ENCODE peak calls at places on chromosomes 16 and 17, in ten cellular contexts. J is K562, A is heart left ventricle, C is adrenal gland, E is stomach, R is gastrocnemius medialis, U is body of pancreas, Q is tibial nerve, K is breast epithelium, F is Peyer's patch. X is an unnamed sample.

GRCh38 chr17:82838386-82839063 is 1.3 kb downstream of the ZNF750 start:
- DNase-seq in J (no peak), Q (no peak), U (peak; percentile 84), F (peak; percentile 80), E (no peak), R (peak; percentile 92), K (no peak), C (peak; percentile 93), A (no peak), X (peak; percentile 90)

GRCh38 chr16:85394511-85395206 is 218.5 kb upstream of the GSE1 start:
- DNase-seq in U (peak; percentile 7), R (no peak), Q (peak; percentile 11), E (no peak), F (peak; percentile 31), A (peak; percentile 37), J (no peak), K (no peak), C (peak; percentile 15), X (no peak)

GRCh38 chr16:4610011-4611005 is 4.4 kb downstream of the UBALD1 start:
- DNase-seq in C (no peak), J (no peak), K (no peak), F (no peak), U (no peak), Q (no peak), E (no peak), R (no peak), A (no peak), X (no peak)

GRCh38 chr17:8687732-8688131 is 56.9 kb downstream of the CCDC42 start:
- DNase-seq in C (no peak), R (no peak), Q (no peak), J (no peak), A (no peak), E (no peak), F (no peak), U (no peak), K (no peak), X (no peak)

GRCh38 chr17:77778636-77779524 is 179.6 kb upstream of the TNRC6C start:
- DNase-seq in A (peak; percentile 81), Q (peak; percentile 27), E (peak; percentile 34), K (peak; percentile 59), C (peak; percentile 56), U (peak; percentile 54), F (no peak), R (peak; percentile 37), J (no peak), X (no peak)

GRCh38 chr17:18093616-18094408 is 6.1 kb downstream of the DRG2 start:
- DNase-seq in Q (no peak), E (no peak), F (no peak), C (peak; percentile 86), J (no peak), R (peak; percentile 75), A (no peak), U (no peak), K (no peak), X (peak; percentile 67)

GRCh38 chr17:17494499-17495447 is 1.4 kb downstream of the RASD1 start:
- DNase-seq in Q (no peak), C (peak; percentile 65), F (peak; percentile 57), E (peak; percentile 63), K (peak; percentile 57), U (peak; percentile 61), J (no peak), R (peak; percentile 58), A (peak; percentile 81), X (no peak)

GRCh38 chr17:32461853-32462617 is 17.7 kb downstream of the PSMD11 start:
- DNase-seq in E (peak; percentile 51), U (peak; percentile 49), J (peak; percentile 40), K (no peak), Q (no peak), A (no peak), R (no peak), C (peak; percentile 48), F (peak; percentile 82), X (peak; percentile 75)

GRCh38 chr16:85398050-85398451 is 215.1 kb upstream of the GSE1 start:
- DNase-seq in U (peak; percentile 10), A (no peak), C (peak; percentile 12), F (no peak), J (no peak), R (no peak), Q (peak; percentile 5), E (no peak), K (no peak), X (no peak)

GRCh38 chr17:70780031-70780430 is 610.7 kb downstream of the KCNJ2 start:
- DNase-seq in F (no peak), J (no peak), E (no peak), U (no peak), R (no peak), C (no peak), A (no peak), Q (no peak), K (no peak), X (no peak)

GRCh38 chr16:74563828-74564263 is 43.1 kb downstream of the GLG1 start:
- DNase-seq in K (no peak), C (peak; percentile 79), U (peak; percentile 30), F (peak; percentile 53), R (peak; percentile 60), A (no peak), Q (no peak), J (peak; percentile 12), E (peak; percentile 33), X (peak; percentile 97)

DNA sequence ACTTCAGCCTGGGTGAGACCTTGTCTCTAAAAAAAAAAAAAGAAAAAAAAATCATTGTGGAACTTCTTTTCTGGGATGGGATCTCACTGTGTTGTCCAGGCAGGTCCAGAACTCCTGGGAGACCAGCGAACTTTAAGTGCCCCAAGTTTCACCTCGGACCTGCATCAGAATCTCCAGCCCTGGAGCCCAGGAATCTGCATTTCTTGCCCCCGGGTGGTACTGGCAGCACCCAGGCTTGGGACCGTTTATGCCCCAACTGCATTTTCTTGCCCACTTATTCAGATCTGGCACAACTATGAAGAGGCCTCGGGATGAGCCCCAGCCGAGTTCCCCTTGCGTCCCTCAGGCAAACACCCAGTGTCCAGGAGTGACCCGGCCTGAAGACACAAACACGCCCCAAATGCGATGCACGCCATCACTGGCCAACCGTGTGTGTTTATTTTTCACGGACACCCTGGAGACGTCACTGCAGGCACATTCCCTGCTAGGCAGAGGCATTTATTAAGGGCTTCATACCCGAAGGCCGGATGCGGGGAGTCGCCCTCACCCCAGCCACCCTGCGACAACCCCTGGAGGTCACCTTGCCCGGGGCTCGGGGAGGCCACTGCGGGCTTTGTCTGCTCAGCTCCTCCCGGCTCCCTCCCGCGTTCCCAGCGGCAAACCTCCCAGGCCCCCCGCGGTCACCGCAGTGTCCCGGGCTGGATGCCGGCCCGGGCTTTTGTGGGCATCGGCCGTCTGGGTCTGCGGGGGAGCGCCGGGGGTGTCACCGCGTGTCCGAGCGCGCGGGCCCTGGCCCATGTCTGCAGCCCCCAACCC is 684 bp upstream of the SPIRE2 start:
- DNase-seq in E (peak; percentile 61), Q (no peak), K (peak; percentile 75), F (peak; percentile 65), J (no peak), R (no peak), U (peak; percentile 61), A (no peak), C (peak; percentile 65), X (peak; percentile 59)
- H3K4me3 ChIP-seq in E (peak overlapping the region; percentile 50), Q (no peak overlapping the region), K (peak overlapping the region; percentile 71), F (peak overlapping the region; percentile 35), J (peak overlapping the region; percentile 53), R (peak overlapping the region; percentile 53), U (peak overlapping the region; percentile 62), A (peak overlapping the region; percentile 79), C (no peak overlapping the region), X (peak overlapping the region; percentile 21)

DNA sequence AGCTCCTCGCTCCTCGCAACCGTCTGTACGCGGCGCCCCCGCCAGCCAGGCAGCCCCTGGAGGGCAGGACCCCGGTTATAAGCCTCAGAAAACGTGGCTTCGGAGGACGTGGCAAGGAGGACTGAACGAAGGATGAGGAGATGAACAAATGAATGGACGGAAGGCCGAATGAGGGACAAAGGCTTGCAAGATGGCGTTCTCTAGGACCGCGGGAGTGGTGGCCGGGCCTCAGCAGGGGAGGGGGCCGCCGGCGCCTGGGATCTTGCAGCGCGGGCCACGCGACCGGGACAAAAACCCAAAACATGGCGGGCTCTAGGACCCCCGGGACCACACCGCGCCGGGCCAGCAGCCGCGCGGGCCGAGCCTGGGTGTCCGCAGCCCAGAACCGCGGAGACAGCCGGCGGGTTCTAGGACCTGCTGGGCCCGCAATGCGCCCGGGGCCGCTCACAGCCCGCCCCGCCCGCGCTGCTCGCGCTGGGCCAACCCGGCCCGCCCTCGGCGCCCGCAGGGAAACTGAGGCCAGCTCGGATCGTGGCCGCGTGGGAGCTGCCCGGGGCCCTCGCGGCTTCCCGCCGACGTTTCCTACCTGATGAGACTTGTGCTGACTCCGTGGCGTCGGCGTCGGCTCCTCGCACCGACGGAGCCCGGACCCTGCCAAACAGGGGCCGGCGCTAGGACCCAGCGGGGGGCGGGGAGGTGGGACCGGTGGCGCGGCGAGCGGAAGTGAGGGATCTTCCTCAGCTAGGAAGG is 792 bp downstream of the ZNF668 start:
- DNase-seq in A (peak; percentile 94), U (peak; percentile 89), C (peak; percentile 93), K (peak; percentile 90), F (peak; percentile 97), E (peak; percentile 92), Q (peak; percentile 75), J (peak; percentile 87), R (peak; percentile 86), X (peak; percentile 94)
- TF ChIP-seq POLR2A in A (no peak), U (no peak), C (no peak), K (no peak), F (no peak), E (no peak), Q (no peak), J (peak; percentile 14), R (no peak), X (no peak)

DNA sequence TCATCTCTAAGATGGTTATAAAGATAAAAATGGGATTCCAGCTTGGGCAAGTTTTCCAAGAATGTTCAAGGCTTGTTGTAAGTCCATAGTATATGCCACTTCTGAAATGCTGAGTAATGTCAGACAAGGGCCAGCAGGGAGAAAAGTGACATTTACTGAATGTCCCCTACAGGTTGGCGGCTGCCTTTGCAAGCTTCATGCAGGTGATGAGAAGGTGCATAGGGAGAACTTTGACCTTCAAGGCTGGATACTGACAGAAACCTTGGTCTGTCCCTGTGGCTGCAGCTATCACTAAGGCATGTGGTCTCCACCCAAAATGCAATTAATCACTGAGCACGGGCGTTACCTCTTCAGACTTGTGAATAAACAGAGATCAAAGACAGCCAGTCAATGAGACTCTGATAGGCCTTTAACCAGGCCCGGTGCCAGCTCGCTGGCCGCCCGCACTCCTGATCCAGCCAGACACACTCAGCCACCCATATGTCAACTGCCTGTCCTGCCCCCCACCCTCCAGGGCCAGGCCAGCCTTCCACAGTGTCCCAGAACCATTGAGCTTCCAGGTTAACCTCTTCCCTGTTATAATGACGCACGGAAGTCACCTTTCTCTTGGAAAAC is 26.9 kb upstream of the AXIN2 start:
- DNase-seq in F (peak; percentile 88), Q (no peak), E (peak; percentile 77), K (no peak), U (peak; percentile 34), R (no peak), C (peak; percentile 56), A (no peak), J (peak; percentile 40), X (no peak)
- TF ChIP-seq CTCF in F (peak; percentile 94), Q (no peak), E (no peak), K (no peak), U (peak; percentile 42), R (no peak), C (no peak), A (no peak), J (no peak), X (no peak)

DNA sequence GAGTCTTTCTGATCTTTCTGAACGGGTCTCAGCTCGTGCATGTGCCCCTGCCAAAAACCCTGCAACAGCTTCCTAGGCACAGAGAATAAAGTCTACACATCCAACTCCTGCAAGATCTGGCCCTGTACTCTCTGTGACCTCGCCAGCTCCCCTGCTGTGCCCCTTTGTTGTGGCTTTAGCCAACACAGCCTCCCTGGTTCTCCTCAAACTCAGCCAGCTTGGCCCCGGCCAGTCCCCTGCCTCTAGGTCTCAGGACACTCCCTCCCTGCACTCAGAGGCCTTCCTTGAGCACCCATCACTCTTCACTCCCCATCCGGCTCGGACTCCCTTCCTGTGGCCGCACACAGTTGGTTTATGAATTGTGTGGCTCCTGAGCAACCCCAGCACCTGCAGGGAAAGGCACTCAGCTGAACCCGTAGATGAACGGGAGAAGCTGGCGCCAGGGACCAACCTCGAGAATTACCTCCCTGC is 1.4 kb downstream of the CEP131 start:
- DNase-seq in E (no peak), R (no peak), U (no peak), C (no peak), Q (no peak), A (no peak), K (no peak), F (no peak), J (no peak), X (peak; percentile 54)
- H3K4me3 ChIP-seq in E (peak overlapping the region; percentile 92), R (peak overlapping the region; percentile 60), U (no peak overlapping the region), C (no peak overlapping the region), Q (no peak overlapping the region), A (peak overlapping the region; percentile 78), K (peak overlapping the region; percentile 84), F (no peak overlapping the region), J (no peak overlapping the region), X (no peak overlapping the region)